ENCODE peak calls at places on chromosomes 7 and 10, in four cellular contexts. Y is HepG2, K is A549, X is GM12878. C is an unnamed sample.

GRCh38 chr7:92763636-92764423 is 72.5 kb downstream of the CDK6 start:
- DNase-seq in Y (peak), K (peak), X (no peak), C (peak)

GRCh38 chr10:12835709-12836108 is 165.8 kb downstream of the CCDC3 start:
- DNase-seq in Y (no peak), K (peak), X (no peak), C (no peak)

GRCh38 chr10:14146005-14146404 is 184.7 kb downstream of the FRMD4A start:
- DNase-seq in Y (no peak), K (no peak), X (no peak), C (no peak)

GRCh38 chr7:93719546-93719945 is 145.0 kb upstream of the CALCR start:
- DNase-seq in Y (no peak), K (no peak), X (no peak), C (no peak)

GRCh38 chr10:57031346-57031745 is 670.3 kb upstream of the ZWINT start:
- DNase-seq in Y (no peak), K (no peak), X (no peak), C (no peak)

GRCh38 chr10:93220315-93221170 is 146.8 kb downstream of the CYP26A1 start:
- DNase-seq in Y (no peak), K (no peak), X (no peak), C (no peak)

GRCh38 chr10:101134299-101135127 is 3.4 kb downstream of the TLX1 start:
- DNase-seq in Y (no peak), K (no peak), X (no peak), C (no peak)

GRCh38 chr10:94219829-94220228 is 142.9 kb downstream of the NOC3L start:
- DNase-seq in Y (no peak), K (no peak), X (no peak), C (no peak)

GRCh38 chr10:30041394-30042105 is 17.8 kb downstream of the JCAD start:
- DNase-seq in Y (no peak), K (no peak), X (no peak), C (no peak)

GRCh38 chr10:78313636-78314035 is 280.0 kb downstream of the RPS24 start:
- DNase-seq in Y (no peak), K (no peak), X (no peak), C (no peak)

GRCh38 chr10:44913312-44914079 is 2.4 kb downstream of the TMEM72 start:
- DNase-seq in Y (no peak), K (no peak), X (no peak), C (no peak)

GRCh38 chr7:2894118-2894940 is 50.2 kb upstream of the GNA12 start:
- DNase-seq in Y (no peak), K (no peak), X (peak), C (peak)

GRCh38 chr7:12630615-12630884 is 56.9 kb upstream of the ARL4A start:
- DNase-seq in Y (no peak), K (no peak), X (no peak), C (no peak)

GRCh38 chr7:46032936-46033335 is 111.9 kb upstream of the IGFBP3 start:
- DNase-seq in Y (no peak), K (no peak), X (no peak), C (no peak)

GRCh38 chr7:73351447-73352167 is 23.6 kb downstream of the FKBP6 start:
- DNase-seq in Y (no peak), K (no peak), X (no peak), C (no peak)

GRCh38 chr10:11152801-11153200 is 135.1 kb downstream of the CELF2 start:
- DNase-seq in Y (no peak), K (no peak), X (no peak), C (no peak)

GRCh38 chr10:110503528-110504110 is 5.9 kb downstream of the DUSP5 start:
- DNase-seq in Y (no peak), K (no peak), X (no peak), C (no peak)

GRCh38 chr10:118488710-118489497 is 106.5 kb downstream of the PRLHR start:
- DNase-seq in Y (no peak), K (no peak), X (peak), C (no peak)

GRCh38 chr7:43211693-43212092 is 99.2 kb downstream of the HECW1 start:
- DNase-seq in Y (no peak), K (no peak), X (no peak), C (no peak)

GRCh38 chr7:22885824-22886255 is 63.2 kb upstream of the TOMM7 start:
- DNase-seq in Y (no peak), K (no peak), X (peak), C (peak)

GRCh38 chr10:49001402-49001801 is 61.8 kb upstream of the LRRC18 start:
- DNase-seq in Y (peak), K (peak), X (no peak), C (no peak)

GRCh38 chr10:48671914-48672595 is 12.6 kb upstream of the WDFY4 start:
- DNase-seq in Y (no peak), K (no peak), X (peak), C (no peak)

GRCh38 chr10:123205041-123205440 is 50.8 kb downstream of the BUB3 start:
- DNase-seq in Y (no peak), K (no peak), X (no peak), C (no peak)

GRCh38 chr7:55477781-55478374 is 94.4 kb downstream of the VOPP1 start:
- DNase-seq in Y (no peak), K (no peak), X (no peak), C (no peak)

GRCh38 chr7:130926021-130926691 is 192.1 kb upstream of the KLF14 start:
- DNase-seq in Y (peak), K (no peak), X (no peak), C (peak)

GRCh38 chr10:78712147-78712546 is 356.6 kb upstream of the ZMIZ1 start:
- DNase-seq in Y (no peak), K (no peak), X (no peak), C (no peak)

GRCh38 chr10:2122431-2123124 is 385.3 kb upstream of the ADARB2 start:
- DNase-seq in Y (no peak), K (no peak), X (no peak), C (no peak)

GRCh38 chr7:121398246-121398645 is 2.1 kb upstream of the FAM3C start:
- DNase-seq in Y (peak), K (no peak), X (no peak), C (no peak)

GRCh38 chr7:49639068-49639593 is 134.3 kb upstream of the VWC2 start:
- DNase-seq in Y (no peak), K (no peak), X (no peak), C (no peak)

GRCh38 chr7:46549892-46550639 is 629.0 kb upstream of the IGFBP3 start:
- DNase-seq in Y (no peak), K (no peak), X (no peak), C (no peak)

GRCh38 chr7:78605131-78605530 is 806.6 kb downstream of the PHTF2 start:
- DNase-seq in Y (no peak), K (no peak), X (no peak), C (no peak)

GRCh38 chr7:152465118-152465387 is 29.2 kb upstream of the KMT2C start:
- DNase-seq in Y (no peak), K (no peak), X (no peak), C (no peak)

GRCh38 chr7:152464312-152465117 is 28.7 kb upstream of the KMT2C start:
- DNase-seq in Y (peak), K (peak), X (no peak), C (peak)

GRCh38 chr7:152463714-152464311 is 28.0 kb upstream of the KMT2C start:
- DNase-seq in Y (peak), K (peak), X (peak), C (peak)

GRCh38 chr7:152459724-152460251 is 24.0 kb upstream of the KMT2C start:
- DNase-seq in Y (no peak), K (no peak), X (no peak), C (peak)

DNA sequence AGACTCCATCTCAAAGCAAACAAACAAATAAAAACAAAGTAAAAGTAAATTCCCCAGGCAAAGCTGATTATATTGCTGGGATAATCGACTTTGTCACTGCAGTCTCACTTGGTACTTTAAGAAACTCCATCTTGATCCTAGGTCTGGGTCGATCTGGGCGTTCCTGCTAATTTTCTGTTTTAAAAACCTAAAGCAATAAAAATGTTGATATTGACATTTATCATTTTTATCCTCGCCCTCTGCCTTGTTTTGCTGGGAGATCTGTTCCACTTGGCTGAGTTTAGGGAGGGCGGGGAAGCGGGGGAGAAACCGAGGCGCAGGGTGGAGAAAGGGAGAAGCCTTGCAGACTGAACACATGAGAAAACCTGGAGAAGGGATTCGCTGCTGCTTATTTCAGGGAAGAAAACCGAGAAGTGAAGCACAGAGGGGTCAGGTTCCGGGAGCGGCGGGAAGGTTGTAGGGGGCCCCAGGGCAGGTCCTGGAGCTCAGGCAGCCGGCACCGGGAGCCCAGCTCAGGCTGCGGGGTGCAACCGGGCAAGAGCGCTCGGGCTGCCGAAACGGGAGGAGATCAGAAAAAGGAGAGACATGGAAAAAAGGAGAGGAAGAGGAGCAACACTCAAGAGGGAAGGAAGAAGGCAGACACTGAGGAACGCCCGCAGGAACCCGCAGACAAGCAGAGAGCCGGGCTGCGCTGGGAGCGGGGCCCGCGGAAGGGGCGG is 27.4 kb upstream of the KMT2C start:
- DNase-seq in Y (no peak), K (no peak), X (no peak), C (no peak)
- TF ChIP-seq REST in Y (no peak), K (no peak), X (no peak), C (peak)

GRCh38 chr10:124625831-124626238 is 118.3 kb downstream of the FAM53B start:
- DNase-seq in Y (no peak), K (no peak), X (no peak), C (no peak)
- H3K27ac ChIP-seq in Y (no peak), K (no peak), X (no peak), C (no peak)

DNA sequence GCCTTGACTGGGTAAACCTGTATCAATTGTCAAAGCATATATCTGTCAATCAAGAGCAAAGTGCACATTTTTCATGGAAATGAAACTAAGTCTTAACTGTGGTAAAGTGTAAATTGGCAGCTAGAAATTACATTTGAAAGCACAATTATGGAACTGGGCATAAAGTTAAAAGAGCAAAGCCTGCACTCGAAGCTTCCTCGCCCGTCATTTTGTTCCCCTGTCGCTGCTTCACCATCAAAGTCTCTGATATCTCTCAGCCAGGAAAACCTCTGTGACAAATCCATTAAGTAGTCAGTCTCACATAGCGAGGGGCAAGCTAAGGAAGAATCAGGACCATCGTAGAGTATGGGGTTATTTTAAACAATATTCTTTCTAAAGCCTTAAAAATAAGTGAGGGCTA is 27.9 kb downstream of the PON1 start:
- DNase-seq in Y (no peak), K (no peak), X (no peak), C (no peak)
- TF ChIP-seq REST in Y (no peak), K (no peak), X (no peak), C (no peak)

GRCh38 chr10:6558759-6559429 is 21.2 kb downstream of the PRKCQ start:
- DNase-seq in Y (no peak), K (no peak), X (no peak), C (no peak)
- H3K27ac ChIP-seq in Y (no peak), K (no peak), X (no peak), C (no peak)

GRCh38 chr7:148884299-148885022 is 370 bp upstream of the EZH2 start:
- DNase-seq in Y (peak), K (peak), X (peak), C (peak)
- TF ChIP-seq REST in Y (no peak), K (no peak), X (no peak), C (peak)

GRCh38 chr10:33290286-33291052 is 44.0 kb downstream of the NRP1 start:
- DNase-seq in Y (no peak), K (peak), X (no peak), C (no peak)
- H3K27ac ChIP-seq in Y (no peak), K (peak), X (no peak), C (no peak)

GRCh38 chr10:378930-379704 is 243.9 kb downstream of the ZMYND11 start:
- DNase-seq in Y (no peak), K (no peak), X (no peak), C (no peak)
- TF ChIP-seq REST in Y (no peak), K (no peak), X (no peak), C (no peak)

GRCh38 chr7:128829391-128830166 is 627 bp upstream of the FLNC start:
- DNase-seq in Y (no peak), K (no peak), X (no peak), C (no peak)
- H3K27ac ChIP-seq in Y (no peak), K (peak), X (no peak), C (no peak)

GRCh38 chr7:21256310-21256877 is 171.5 kb upstream of the SP4 start:
- DNase-seq in Y (peak), K (peak), X (no peak), C (no peak)

GRCh38 chr7:21261627-21262564 is 166.0 kb upstream of the SP4 start:
- DNase-seq in Y (peak), K (peak), X (peak), C (peak)

DNA sequence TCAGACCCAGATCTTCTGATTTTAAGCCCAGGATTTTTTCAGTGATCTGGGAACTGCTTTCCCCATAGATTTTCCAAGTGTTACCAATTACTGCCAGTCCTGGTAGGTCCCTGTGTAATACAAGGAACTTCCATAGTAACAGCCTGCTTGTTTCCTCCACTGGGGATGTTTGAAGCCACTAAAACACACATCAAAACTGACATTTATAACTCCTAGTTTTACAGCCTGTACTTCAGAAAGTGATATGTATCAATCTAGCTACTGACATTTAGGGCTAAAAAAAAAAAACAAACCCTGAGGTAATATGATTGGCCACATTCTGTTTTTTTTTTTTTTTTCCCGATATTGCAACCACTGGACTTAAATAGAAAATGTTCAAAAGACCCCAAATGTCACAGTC is 166.9 kb upstream of the SP4 start:
- DNase-seq in Y (no peak), K (no peak), X (no peak), C (no peak)
- TF ChIP-seq REST in Y (no peak), K (no peak), X (no peak), C (no peak)

C was measured in HL-60.